ENCODE peak calls at places on chromosome 15, in five cellular contexts. L is HFFc6, G is GM18507, P is NCI-H774, A is nephron progenitor cell. O is an unnamed sample.

GRCh38 chr15:77335298-77335697 is 84.6 kb downstream of the PEAK1 start:
- DNase-seq in L (no peak), G (no peak), P (no peak), A (no peak), O (no peak)

GRCh38 chr15:70258369-70259029 is 160.8 kb upstream of the TLE3 start:
- DNase-seq in L (no peak), G (no peak), P (no peak), A (no peak), O (no peak)

GRCh38 chr15:69876030-69876429 is 221.7 kb downstream of the TLE3 start:
- DNase-seq in L (no peak), G (no peak), P (no peak), A (no peak), O (no peak)

GRCh38 chr15:35120173-35120572 is 35.1 kb upstream of the NANOGP8 start:
- DNase-seq in L (no peak), G (no peak), P (no peak), A (no peak), O (no peak)

GRCh38 chr15:101578443-101578894 is 73.7 kb downstream of the TM2D3 start:
- DNase-seq in L (no peak), G (no peak), P (no peak), A (peak; percentile 39), O (peak; percentile 1)

GRCh38 chr15:76368135-76368588 is 31.6 kb downstream of the ISL2 start:
- DNase-seq in L (no peak), G (no peak), P (no peak), A (no peak), O (no peak)

GRCh38 chr15:77577350-77577749 is 55.4 kb downstream of the LINGO1 start:
- DNase-seq in L (no peak), G (no peak), P (no peak), A (no peak), O (no peak)

GRCh38 chr15:32668942-32669341 is 27.4 kb downstream of the SCG5 start:
- DNase-seq in L (no peak), G (no peak), P (no peak), A (no peak), O (no peak)

GRCh38 chr15:96262497-96263268 is 67.8 kb upstream of the NR2F2 start:
- DNase-seq in L (no peak), G (no peak), P (no peak), A (no peak), O (no peak)

GRCh38 chr15:73593278-73594074 is 39.7 kb downstream of the NPTN start:
- DNase-seq in L (no peak), G (no peak), P (no peak), A (no peak), O (peak; percentile 35)

GRCh38 chr15:22979069-22979698 is 984 bp downstream of the CYFIP1 start:
- DNase-seq in L (peak; percentile 45), G (no peak), P (peak; percentile 1), A (peak; percentile 71), O (peak; percentile 18)

GRCh38 chr15:69450968-69451695 is 1.5 kb upstream of the RPLP1 start:
- DNase-seq in L (peak; percentile 26), G (no peak), P (no peak), A (no peak), O (no peak)

O was measured in NCI-H345.